ENCODE peak calls at places on chromosomes 16 and 17, in five cellular contexts. N is activated T-cell treated with anti-CD3 and anti-CD28 coated beads, Interleukin-2, amount 50 U/mL, for 72 hours; Y is AG09319; L is MCF 10A; A is anterior cingulate cortex. F is an unnamed sample.

GRCh38 chr16:2692251-2692947 is 10.1 kb downstream of the KCTD5 start:
- DNase-seq in N (no peak), Y (no peak), L (no peak), A (peak), F (no peak)

GRCh38 chr16:995087-995486 is 13.5 kb downstream of the SOX8 start:
- DNase-seq in N (no peak), Y (no peak), L (no peak), A (no peak), F (no peak)

GRCh38 chr17:50470451-50470850 is 1.8 kb upstream of the CHAD start:
- DNase-seq in N (no peak), Y (no peak), L (no peak), A (no peak), F (no peak)

GRCh38 chr16:79756571-79756970 is 156.0 kb upstream of the MAF start:
- DNase-seq in N (no peak), Y (no peak), L (no peak), A (no peak), F (no peak)

GRCh38 chr16:71930013-71930563 is 34.8 kb downstream of the IST1 start:
- DNase-seq in N (no peak), Y (no peak), L (peak), A (no peak), F (no peak)

GRCh38 chr16:9099131-9099625 is 7.7 kb downstream of the HAPSTR1 start:
- DNase-seq in N (peak), Y (no peak), L (peak), A (no peak), F (no peak)

GRCh38 chr17:8326591-8327583 is 12.8 kb upstream of the ODF4 start:
- DNase-seq in N (peak), Y (no peak), L (no peak), A (no peak), F (peak)

GRCh38 chr16:81515281-81515680 is 70.7 kb downstream of the CMIP start:
- DNase-seq in N (no peak), Y (no peak), L (no peak), A (no peak), F (no peak)

GRCh38 chr17:50605434-50605833 is 29.2 kb upstream of the ABCC3 start:
- DNase-seq in N (no peak), Y (no peak), L (no peak), A (no peak), F (no peak)

GRCh38 chr17:57092171-57092570 is 7.1 kb downstream of the AKAP1 start:
- DNase-seq in N (no peak), Y (peak), L (no peak), A (no peak), F (peak)

GRCh38 chr16:69150146-69150865 is 17.9 kb downstream of the UTP4 start:
- DNase-seq in N (peak), Y (peak), L (peak), A (no peak), F (peak)

GRCh38 chr17:80431246-80432195 is 16.6 kb downstream of the ENDOV start:
- DNase-seq in N (no peak), Y (no peak), L (no peak), A (no peak), F (no peak)

GRCh38 chr16:239948-240277 is 5.3 kb downstream of the FAM234A start:
- DNase-seq in N (no peak), Y (no peak), L (no peak), A (no peak), F (peak)

GRCh38 chr17:77857613-77858012 is 100.9 kb upstream of the TNRC6C start:
- DNase-seq in N (no peak), Y (no peak), L (peak), A (no peak), F (no peak)

GRCh38 chr17:81863833-81864768 is 3.8 kb upstream of the P4HB start:
- DNase-seq in N (no peak), Y (no peak), L (no peak), A (no peak), F (no peak)

GRCh38 chr17:42456223-42457106 is 2.2 kb upstream of the ATP6V0A1 start:
- DNase-seq in N (no peak), Y (peak), L (peak), A (no peak), F (peak)

GRCh38 chr17:57662644-57663308 is 82.3 kb downstream of the CCDC182 start:
- DNase-seq in N (peak), Y (peak), L (peak), A (peak), F (no peak)

GRCh38 chr17:75517277-75517865 is 1.0 kb downstream of the TSEN54 start:
- DNase-seq in N (peak), Y (no peak), L (no peak), A (no peak), F (no peak)

GRCh38 chr17:8150194-8151119 is 1.7 kb downstream of the PER1 start:
- DNase-seq in N (no peak), Y (no peak), L (no peak), A (no peak), F (no peak)

GRCh38 chr17:47633996-47634395 is 15.7 kb upstream of the KPNB1 start:
- DNase-seq in N (no peak), Y (no peak), L (no peak), A (no peak), F (no peak)

GRCh38 chr16:86825631-86826030 is 247.3 kb downstream of the FOXL1 start:
- DNase-seq in N (no peak), Y (no peak), L (no peak), A (no peak), F (no peak)

GRCh38 chr16:58515871-58516767 is 802 bp downstream of the SETD6 start:
- DNase-seq in N (peak), Y (no peak), L (peak), A (no peak), F (peak)

GRCh38 chr17:37605813-37606505 is 3.3 kb downstream of the SYNRG start:
- DNase-seq in N (peak), Y (no peak), L (no peak), A (no peak), F (peak)

GRCh38 chr17:50175035-50175788 is 9.4 kb downstream of the SGCA start:
- DNase-seq in N (no peak), Y (no peak), L (no peak), A (no peak), F (no peak)

GRCh38 chr17:12851901-12852435 is 62.7 kb downstream of the ARHGAP44 start:
- DNase-seq in N (no peak), Y (no peak), L (no peak), A (no peak), F (no peak)

F was measured in GM13976.